ENCODE peak calls at places on chromosomes 3 and 15, in ten cellular contexts. Z is IMR-90; Y is kidney; B is GM04503; L is stimulated activated naive CD4-positive, alpha-beta T cell; F is bronchial epithelial cell; O is progenitor cell of endocrine pancreas; Q is endothelial cell; H is CD8-positive, alpha-beta memory T cell; W is fibroblast of lung. G is an unnamed sample.

GRCh38 chr3:100458814-100459213 is 33.6 kb upstream of the TMEM45A start:
- DNase-seq in H (no peak), O (no peak), W (no peak), Z (no peak), B (no peak), L (no peak), Y (no peak), Q (no peak), F (no peak), G (no peak)

GRCh38 chr3:129003578-129004112 is 2.5 kb downstream of the EFCC1 start:
- DNase-seq in H (peak; percentile 53), O (peak; percentile 58), F (peak; percentile 36), B (no peak), Z (no peak), Q (peak; percentile 42), Y (peak; percentile 79), W (no peak), L (peak; percentile 57), G (peak; percentile 86)

GRCh38 chr15:98649996-98650870 is 1.9 kb downstream of the IGF1R start:
- DNase-seq in Y (peak; percentile 87), W (peak; percentile 55), O (peak; percentile 27), F (no peak), Q (peak; percentile 39), B (no peak), H (peak; percentile 69), L (peak; percentile 63), Z (peak; percentile 39), G (peak; percentile 91)

GRCh38 chr3:149266733-149267132 is 45.1 kb upstream of the CP start:
- DNase-seq in Q (no peak), H (no peak), W (peak; percentile 52), L (no peak), O (no peak), F (no peak), Z (peak; percentile 43), B (no peak), Y (no peak), G (no peak)

GRCh38 chr3:188178293-188178950 is 24.5 kb downstream of the LPP start:
- DNase-seq in L (no peak), Q (no peak), Z (no peak), B (no peak), O (no peak), F (no peak), Y (no peak), W (no peak), H (peak; percentile 9), G (no peak)

GRCh38 chr3:182729903-182730674 is 63.2 kb upstream of the ATP11B start:
- DNase-seq in Z (no peak), L (no peak), B (no peak), Y (no peak), H (no peak), Q (no peak), F (no peak), O (no peak), W (no peak), G (no peak)

GRCh38 chr3:43054754-43055153 is 51.1 kb downstream of the POMGNT2 start:
- DNase-seq in B (no peak), F (no peak), Q (no peak), W (no peak), L (no peak), Z (no peak), H (no peak), Y (no peak), O (peak; percentile 1), G (no peak)

GRCh38 chr3:194705761-194706160 is 20.1 kb downstream of the FAM43A start:
- DNase-seq in Q (no peak), L (no peak), F (no peak), W (no peak), B (no peak), Z (no peak), Y (no peak), O (no peak), H (no peak), G (no peak)

GRCh38 chr3:140508545-140508944 is 169.3 kb upstream of the TRIM42 start:
- DNase-seq in B (no peak), Z (no peak), Q (no peak), W (no peak), H (no peak), F (no peak), O (no peak), Y (no peak), L (no peak), G (no peak)

GRCh38 chr3:178155521-178155920 is 380.7 kb upstream of the KCNMB2 start:
- DNase-seq in L (no peak), Q (no peak), O (no peak), W (no peak), B (no peak), H (no peak), Y (no peak), F (no peak), Z (no peak), G (no peak)

GRCh38 chr15:69782809-69783208 is 314.9 kb downstream of the TLE3 start:
- DNase-seq in B (no peak), O (no peak), Y (no peak), Z (no peak), W (no peak), F (no peak), L (peak; percentile 19), H (no peak), Q (no peak), G (no peak)

G was measured in spleen.